ENCODE peak calls at places on chromosomes 4 and X, in six cellular contexts. F is prostate gland; Q is CD8-positive, alpha-beta T cell; E is PC-3; B is tibial nerve; W is A549. Y is an unnamed sample.

GRCh38 chrX:132631579-132632232 is 142.9 kb upstream of the MBNL3 start:
- DNase-seq in F (no peak), Q (no peak), E (peak; percentile 55), B (no peak), W (peak; percentile 36), Y (no peak)

GRCh38 chrX:107710617-107711391 is 64.8 kb downstream of the TSC22D3 start:
- DNase-seq in F (no peak), Q (peak; percentile 64), E (peak; percentile 90), B (no peak), W (peak; percentile 84), Y (peak; percentile 54)

GRCh38 chrX:130575831-130576404 is 174.1 kb downstream of the RBMX2 start:
- DNase-seq in F (no peak), Q (no peak), E (peak; percentile 56), B (no peak), W (peak; percentile 51), Y (peak; percentile 31)

GRCh38 chr4:57048590-57049304 is 61.4 kb downstream of the IGFBP7 start:
- DNase-seq in F (no peak), Q (no peak), E (peak; percentile 68), B (no peak), W (no peak), Y (no peak)

GRCh38 chr4:185965456-185966384 is 103.2 kb upstream of the TLR3 start:
- DNase-seq in F (no peak), Q (no peak), E (no peak), B (no peak), W (no peak), Y (no peak)

GRCh38 chr4:140932646-140933045 is 176.5 kb upstream of the TBC1D9 start:
- DNase-seq in F (no peak), Q (no peak), E (no peak), B (no peak), W (no peak), Y (no peak)

GRCh38 chrX:151701071-151701470 is 5.8 kb downstream of the PRRG3 start:
- DNase-seq in F (no peak), Q (no peak), E (no peak), B (no peak), W (no peak), Y (no peak)

GRCh38 chr4:77538574-77539157 is 67.0 kb upstream of the CXCL13 start:
- DNase-seq in F (no peak), Q (no peak), E (peak; percentile 71), B (no peak), W (peak; percentile 60), Y (peak; percentile 65)

GRCh38 chrX:155143959-155144548 is 72.2 kb upstream of the VBP1 start:
- DNase-seq in F (no peak), Q (no peak), E (no peak), B (no peak), W (no peak), Y (no peak)

GRCh38 chr4:169988252-169988651 is 37.9 kb downstream of the MFAP3L start:
- DNase-seq in F (no peak), Q (no peak), E (no peak), B (no peak), W (no peak), Y (no peak)

GRCh38 chrX:10240918-10241317 is 84.1 kb downstream of the CLCN4 start:
- DNase-seq in F (no peak), Q (no peak), E (peak; percentile 18), B (no peak), W (peak; percentile 12), Y (no peak)

GRCh38 chr4:58359590-58359989 is 1249.4 kb upstream of the IGFBP7 start:
- DNase-seq in F (no peak), Q (no peak), E (no peak), B (no peak), W (no peak), Y (no peak)

GRCh38 chrX:139889760-139890159 is 43.1 kb downstream of the ATP11C start:
- DNase-seq in F (no peak), Q (no peak), E (peak; percentile 35), B (no peak), W (no peak), Y (no peak)

GRCh38 chr4:150248181-150248580 is 169.9 kb downstream of the DCLK2 start:
- DNase-seq in F (no peak), Q (no peak), E (no peak), B (no peak), W (no peak), Y (no peak)

GRCh38 chr4:175705407-175705806 is 106.7 kb downstream of the GPM6A start:
- DNase-seq in F (no peak), Q (no peak), E (no peak), B (no peak), W (no peak), Y (peak; percentile 15)

GRCh38 chr4:80077639-80078038 is 4.6 kb upstream of the ANTXR2 start:
- DNase-seq in F (no peak), Q (no peak), E (peak; percentile 73), B (no peak), W (peak; percentile 2), Y (no peak)

GRCh38 chrX:139113682-139114081 is 402.2 kb upstream of the FGF13 start:
- DNase-seq in F (no peak), Q (no peak), E (peak; percentile 70), B (no peak), W (no peak), Y (no peak)

GRCh38 chrX:41870719-41871151 is 52.6 kb downstream of the CASK start:
- DNase-seq in F (no peak), Q (no peak), E (no peak), B (no peak), W (peak; percentile 22), Y (peak; percentile 18)

GRCh38 chr4:38132843-38133662 is 172.9 kb downstream of the PTTG2 start:
- DNase-seq in F (no peak), Q (no peak), E (no peak), B (no peak), W (peak; percentile 14), Y (peak; percentile 90)

GRCh38 chrX:458631-459061 is 71.9 kb upstream of the PPP2R3B start:
- DNase-seq in F (no peak), Q (no peak), E (no peak), B (no peak), W (no peak), Y (no peak)

GRCh38 chr4:40264497-40264896 is 67.7 kb downstream of the RHOH start:
- DNase-seq in F (no peak), Q (no peak), E (no peak), B (no peak), W (peak; percentile 25), Y (no peak)

GRCh38 chrX:136920001-136920400 is 39.5 kb upstream of the RBMX start:
- DNase-seq in F (no peak), Q (no peak), E (no peak), B (no peak), W (no peak), Y (no peak)

GRCh38 chr4:179415842-179416223 is 1973.6 kb upstream of the AGA start:
- DNase-seq in F (no peak), Q (no peak), E (peak; percentile 52), B (no peak), W (peak; percentile 31), Y (no peak)

GRCh38 chr4:85747871-85748491 is 273.0 kb downstream of the ARHGAP24 start:
- DNase-seq in F (peak; percentile 58), Q (no peak), E (peak; percentile 75), B (no peak), W (peak; percentile 80), Y (peak; percentile 52)

GRCh38 chr4:85741921-85742591 is 267.1 kb downstream of the ARHGAP24 start:
- DNase-seq in F (no peak), Q (no peak), E (no peak), B (no peak), W (no peak), Y (peak; percentile 93)

GRCh38 chr4:85741421-85741820 is 266.5 kb downstream of the ARHGAP24 start:
- DNase-seq in F (no peak), Q (no peak), E (no peak), B (no peak), W (no peak), Y (no peak)

GRCh38 chr4:85745939-85746338 is 271.0 kb downstream of the ARHGAP24 start:
- DNase-seq in F (no peak), Q (no peak), E (no peak), B (no peak), W (no peak), Y (no peak)

DNA sequence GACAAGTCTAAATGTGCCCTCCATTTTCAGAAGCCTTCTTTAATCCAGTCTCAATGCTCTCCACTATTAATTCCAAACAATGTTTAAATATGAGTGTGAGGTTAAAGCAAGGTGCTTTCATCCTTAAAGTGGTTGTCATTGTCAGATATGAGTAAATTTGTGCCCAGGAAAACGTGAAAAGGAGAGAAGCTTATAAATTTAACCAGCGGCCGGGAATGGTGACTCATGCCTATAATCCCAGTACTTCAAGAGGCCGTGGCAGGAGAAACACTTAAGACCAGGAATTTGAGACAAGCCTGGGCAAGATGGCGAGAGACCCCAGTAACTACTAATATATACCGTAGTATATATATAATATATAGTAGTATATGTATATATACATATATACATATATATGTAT is 270.0 kb downstream of the ARHGAP24 start:
- DNase-seq in F (no peak), Q (no peak), E (peak; percentile 61), B (no peak), W (no peak), Y (no peak)
- H3K4me1 ChIP-seq in F (no peaks in the 10 kb centered on the region), Q (no peaks in the 10 kb centered on the region), E (peaks cover 25% of the 10 kb centered on the region), B (no peaks in the 10 kb centered on the region), W (peaks cover 45% of the 10 kb centered on the region), Y (peaks cover 56% of the 10 kb centered on the region)

DNA sequence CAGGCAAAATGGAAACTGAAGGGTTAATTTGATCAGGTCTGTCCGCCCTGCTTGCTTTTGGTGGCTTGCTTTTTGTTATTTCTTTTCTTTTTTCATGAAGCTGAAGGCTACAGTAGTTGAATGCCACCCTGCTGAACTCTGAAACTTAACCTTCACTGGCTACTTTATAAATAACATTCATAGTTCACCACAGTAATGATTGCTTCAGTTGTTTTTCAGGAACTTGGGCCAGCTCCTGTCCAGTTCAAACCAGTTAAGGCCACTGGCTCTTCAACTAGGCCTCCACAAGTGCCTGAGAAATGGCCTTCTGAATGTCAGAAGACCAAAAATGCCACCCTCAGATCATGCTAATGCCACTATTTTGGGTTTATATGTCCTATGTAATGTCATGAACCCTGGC is 7.7 kb upstream of the ASB9 start:
- DNase-seq in F (no peak), Q (no peak), E (no peak), B (no peak), W (no peak), Y (no peak)
- H3K4me1 ChIP-seq in F (no peaks in the 10 kb centered on the region), Q (no peaks in the 10 kb centered on the region), E (no peaks in the 10 kb centered on the region), B (no peaks in the 10 kb centered on the region), W (no peaks in the 10 kb centered on the region), Y (no peaks in the 10 kb centered on the region)

DNA sequence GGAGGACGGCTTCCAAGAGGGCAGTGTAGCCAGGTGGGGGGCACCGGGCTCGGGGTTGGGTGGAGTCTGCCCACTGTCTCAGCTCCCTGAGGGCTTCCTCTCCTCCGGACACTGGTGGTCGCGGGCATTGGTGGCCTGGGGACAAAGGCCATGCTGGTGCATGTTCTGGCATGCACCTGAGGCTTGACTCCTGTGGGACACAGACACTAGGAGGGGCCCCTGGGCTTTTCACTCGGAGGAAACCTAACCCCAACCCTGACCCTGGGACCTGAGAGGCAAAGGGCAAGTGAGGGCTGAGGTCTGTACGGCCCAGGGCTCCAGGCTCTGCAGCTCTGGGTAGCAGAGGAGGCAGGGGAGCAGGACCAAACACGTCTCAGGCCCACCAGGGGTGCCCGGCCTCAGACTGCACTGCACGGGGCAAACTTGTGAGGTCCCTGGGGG is 22.3 kb upstream of the FGFR3 start:
- DNase-seq in F (no peak), Q (no peak), E (no peak), B (no peak), W (no peak), Y (no peak)
- H3K4me1 ChIP-seq in F (peaks cover 2% of the 10 kb centered on the region), Q (no peaks in the 10 kb centered on the region), E (no peaks in the 10 kb centered on the region), B (no peaks in the 10 kb centered on the region), W (peaks cover 20% of the 10 kb centered on the region), Y (peaks cover 80% of the 10 kb centered on the region)

DNA sequence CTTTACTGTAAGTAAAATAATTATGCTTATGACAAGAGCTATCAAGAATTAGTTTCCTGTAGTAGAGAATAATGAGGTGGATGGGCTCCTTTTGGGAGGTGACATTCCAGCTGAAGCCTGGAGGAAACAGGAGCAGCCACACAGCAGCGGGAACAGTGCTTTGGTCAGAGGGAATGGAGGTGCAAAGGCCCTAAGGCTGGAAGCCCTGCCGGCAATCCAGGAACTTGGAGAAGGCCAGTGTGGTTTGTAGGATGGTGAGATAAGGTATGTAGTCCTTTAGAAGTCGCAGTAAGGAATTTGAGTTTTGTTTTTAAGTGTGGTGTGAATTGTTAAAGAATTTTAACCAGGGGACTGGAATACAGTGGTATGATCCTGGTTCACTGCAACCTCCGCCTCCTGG is 8.1 kb downstream of the TMEM131L start:
- DNase-seq in F (no peak), Q (no peak), E (no peak), B (no peak), W (no peak), Y (no peak)
- H3K4me1 ChIP-seq in F (no peaks in the 10 kb centered on the region), Q (peaks cover 49% of the 10 kb centered on the region), E (no peaks in the 10 kb centered on the region), B (no peaks in the 10 kb centered on the region), W (no peaks in the 10 kb centered on the region), Y (peaks cover 37% of the 10 kb centered on the region)